ENCODE peak calls at places on chromosomes 6 and 20, in ten cellular contexts. J is type B pancreatic cell, E is GM12865, H is tibial artery, C is AG09309, I is foreskin fibroblast, Q is activated B cell treated with CpG ODN at 0.5 μM for 24 hours, X is endothelial cell of umbilical vein, W is dorsolateral prefrontal cortex, D is A549. Z is an unnamed sample.

GRCh38 chr6:40444811-40445210 is 142.4 kb downstream of the LRFN2 start:
- DNase-seq in J (no peak), E (no peak), H (no peak), C (no peak), I (no peak), Q (no peak), X (no peak), W (no peak), D (no peak), Z (no peak)

GRCh38 chr20:53884859-53885654 is 185.3 kb downstream of the BCAS1 start:
- DNase-seq in J (no peak), E (no peak), H (no peak), C (no peak), I (no peak), Q (no peak), X (no peak), W (no peak), D (no peak), Z (no peak)

GRCh38 chr6:35128496-35128895 is 12.6 kb downstream of the TCP11 start:
- DNase-seq in J (no peak), E (no peak), H (no peak), C (no peak), I (peak), Q (no peak), X (no peak), W (no peak), D (no peak), Z (no peak)

GRCh38 chr6:154613137-154613676 is 102.7 kb upstream of the CNKSR3 start:
- DNase-seq in J (no peak), E (no peak), H (no peak), C (peak), I (peak), Q (no peak), X (peak), W (no peak), D (no peak), Z (peak)

GRCh38 chr6:156767603-156768467 is 9.3 kb upstream of the ARID1B start:
- DNase-seq in J (no peak), E (peak), H (no peak), C (no peak), I (peak), Q (no peak), X (no peak), W (no peak), D (no peak), Z (no peak)

GRCh38 chr6:3825331-3825831 is 23.8 kb upstream of the FAM50B start:
- DNase-seq in J (no peak), E (no peak), H (peak), C (no peak), I (peak), Q (no peak), X (peak), W (peak), D (peak), Z (peak)

GRCh38 chr6:46787871-46788270 is 5.3 kb upstream of the MEP1A start:
- DNase-seq in J (no peak), E (no peak), H (no peak), C (no peak), I (no peak), Q (no peak), X (no peak), W (no peak), D (no peak), Z (no peak)

GRCh38 chr6:91278416-91278815 is 691.5 kb upstream of the MAP3K7 start:
- DNase-seq in J (no peak), E (no peak), H (no peak), C (no peak), I (no peak), Q (no peak), X (no peak), W (no peak), D (no peak), Z (no peak)

GRCh38 chr6:149922642-149923326 is at the start of gene RAET1G:
- DNase-seq in J (peak), E (peak), H (peak), C (peak), I (peak), Q (peak), X (peak), W (peak), D (peak), Z (peak)

GRCh38 chr6:110331816-110332215 is 26.3 kb downstream of the METTL24 start:
- DNase-seq in J (no peak), E (no peak), H (no peak), C (no peak), I (no peak), Q (no peak), X (no peak), W (peak), D (no peak), Z (no peak)

GRCh38 chr6:35392111-35392702 is 49.8 kb downstream of the PPARD start:
- DNase-seq in J (no peak), E (no peak), H (no peak), C (no peak), I (no peak), Q (no peak), X (no peak), W (no peak), D (no peak), Z (peak)

GRCh38 chr6:135014353-135014832 is 40.2 kb downstream of the HBS1L start:
- DNase-seq in J (no peak), E (peak), H (no peak), C (no peak), I (no peak), Q (no peak), X (no peak), W (no peak), D (no peak), Z (no peak)

GRCh38 chr20:50399003-50399916 is 110.9 kb upstream of the PTPN1 start:
- DNase-seq in J (no peak), E (no peak), H (peak), C (no peak), I (peak), Q (no peak), X (no peak), W (peak), D (peak), Z (no peak)

GRCh38 chr6:170047813-170048212 is 243.1 kb downstream of the DLL1 start:
- DNase-seq in J (peak), E (no peak), H (peak), C (no peak), I (no peak), Q (no peak), X (no peak), W (no peak), D (no peak), Z (no peak)

GRCh38 chr6:56345539-56346090 is 98.2 kb upstream of the COL21A1 start:
- DNase-seq in J (no peak), E (no peak), H (no peak), C (no peak), I (peak), Q (no peak), X (no peak), W (no peak), D (no peak), Z (no peak)

GRCh38 chr6:166007349-166008263 is 160.0 kb downstream of the TBXT start:
- DNase-seq in J (no peak), E (no peak), H (peak), C (no peak), I (peak), Q (no peak), X (no peak), W (peak), D (peak), Z (peak)

GRCh38 chr6:28226460-28226859 is 1.4 kb downstream of the ZSCAN9 start:
- DNase-seq in J (no peak), E (no peak), H (no peak), C (no peak), I (no peak), Q (no peak), X (no peak), W (no peak), D (no peak), Z (no peak)

GRCh38 chr20:57330998-57331397 is 1.4 kb downstream of the SPO11 start:
- DNase-seq in J (no peak), E (no peak), H (no peak), C (peak), I (peak), Q (no peak), X (no peak), W (no peak), D (no peak), Z (no peak)

GRCh38 chr20:57326667-57327455 is 2.7 kb upstream of the SPO11 start:
- DNase-seq in J (peak), E (no peak), H (no peak), C (no peak), I (no peak), Q (no peak), X (no peak), W (no peak), D (no peak), Z (peak)

GRCh38 chr20:57327820-57328219 is 1.8 kb upstream of the SPO11 start:
- DNase-seq in J (no peak), E (no peak), H (no peak), C (no peak), I (no peak), Q (no peak), X (no peak), W (no peak), D (no peak), Z (no peak)

GRCh38 chr20:57332105-57333089 is 2.8 kb downstream of the SPO11 start:
- DNase-seq in J (no peak), E (no peak), H (no peak), C (no peak), I (no peak), Q (no peak), X (no peak), W (no peak), D (peak), Z (no peak)

DNA sequence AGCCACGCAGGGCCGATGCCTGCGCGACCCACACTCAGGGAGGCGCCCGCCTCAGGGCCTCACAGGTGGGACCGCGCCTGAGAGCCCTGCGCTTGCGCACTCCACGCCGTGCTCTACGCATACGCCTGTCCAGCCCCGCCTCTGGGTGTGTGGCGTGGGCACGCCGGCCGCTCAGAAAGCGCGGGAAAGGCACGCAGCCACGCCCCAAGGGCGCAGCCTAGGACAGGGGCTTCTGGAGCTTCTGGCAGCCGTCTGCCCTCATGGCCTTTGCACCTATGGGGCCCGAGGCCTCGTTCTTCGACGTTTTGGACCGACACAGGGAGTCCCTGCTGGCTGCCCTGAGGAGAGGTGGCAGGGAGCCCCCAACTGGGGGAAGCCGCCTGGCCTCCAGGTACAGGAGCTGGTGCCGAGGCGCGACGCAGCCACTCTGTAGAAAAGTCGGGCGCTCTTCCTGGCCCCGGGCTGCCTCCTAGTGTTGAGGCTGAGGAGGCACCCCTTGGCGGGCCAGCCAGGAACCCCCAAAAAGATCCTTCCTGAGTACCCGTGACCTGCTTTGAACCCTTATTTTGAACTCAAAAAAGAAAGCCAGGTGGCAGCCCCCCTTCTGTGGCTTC is at the start of gene SPO11:
- DNase-seq in J (peak), E (no peak), H (no peak), C (no peak), I (no peak), Q (no peak), X (no peak), W (no peak), D (no peak), Z (no peak)
- TF ChIP-seq CTCF in J (peak), E (peak), H (no peak), C (no peak), I (no peak), Q (no peak), X (no peak), W (peak), D (no peak), Z (no peak)

GRCh38 chr20:63186084-63186483 is 29.8 kb downstream of the YTHDF1 start:
- DNase-seq in J (no peak), E (no peak), H (no peak), C (no peak), I (no peak), Q (no peak), X (no peak), W (no peak), D (no peak), Z (no peak)

GRCh38 chr20:63188159-63188442 is 27.8 kb downstream of the YTHDF1 start:
- DNase-seq in J (no peak), E (no peak), H (no peak), C (no peak), I (no peak), Q (no peak), X (no peak), W (no peak), D (no peak), Z (no peak)

GRCh38 chr20:63185215-63185796 is 30.6 kb downstream of the YTHDF1 start:
- DNase-seq in J (no peak), E (no peak), H (no peak), C (no peak), I (no peak), Q (no peak), X (no peak), W (no peak), D (no peak), Z (no peak)

GRCh38 chr20:63187338-63188158 is 28.4 kb downstream of the YTHDF1 start:
- DNase-seq in J (no peak), E (no peak), H (no peak), C (no peak), I (no peak), Q (no peak), X (no peak), W (no peak), D (no peak), Z (no peak)

GRCh38 chr20:63186528-63187316 is 29.2 kb downstream of the YTHDF1 start:
- DNase-seq in J (no peak), E (no peak), H (no peak), C (no peak), I (peak), Q (no peak), X (no peak), W (no peak), D (peak), Z (peak)
- TF ChIP-seq CTCF in J (no peak), E (no peak), H (no peak), C (peak), I (no peak), Q (no peak), X (no peak), W (no peak), D (no peak), Z (peak)

GRCh38 chr20:52192296-52193007 is 873 bp upstream of the ZFP64 start:
- DNase-seq in J (no peak), E (peak), H (no peak), C (no peak), I (peak), Q (no peak), X (no peak), W (no peak), D (peak), Z (peak)
- TF ChIP-seq CTCF in J (peak), E (peak), H (no peak), C (peak), I (no peak), Q (no peak), X (no peak), W (no peak), D (no peak), Z (no peak)

GRCh38 chr6:63814459-63814858 is 178.9 kb downstream of the PHF3 start:
- DNase-seq in J (no peak), E (no peak), H (no peak), C (no peak), I (peak), Q (no peak), X (no peak), W (no peak), D (no peak), Z (no peak)

GRCh38 chr6:63817492-63818050 is 182.0 kb downstream of the PHF3 start:
- DNase-seq in J (no peak), E (no peak), H (no peak), C (no peak), I (no peak), Q (no peak), X (no peak), W (no peak), D (no peak), Z (no peak)

GRCh38 chr6:63816401-63816975 is 180.9 kb downstream of the PHF3 start:
- DNase-seq in J (no peak), E (no peak), H (no peak), C (no peak), I (no peak), Q (no peak), X (no peak), W (no peak), D (no peak), Z (no peak)

GRCh38 chr6:63816979-63817436 is 181.4 kb downstream of the PHF3 start:
- DNase-seq in J (no peak), E (peak), H (no peak), C (no peak), I (peak), Q (no peak), X (no peak), W (no peak), D (peak), Z (no peak)

GRCh38 chr6:63813531-63813930 is 177.9 kb downstream of the PHF3 start:
- DNase-seq in J (no peak), E (no peak), H (no peak), C (no peak), I (peak), Q (no peak), X (no peak), W (no peak), D (no peak), Z (no peak)
- TF ChIP-seq CTCF in J (peak), E (no peak), H (no peak), C (no peak), I (peak), Q (no peak), X (no peak), W (no peak), D (no peak), Z (no peak)

GRCh38 chr6:17705778-17706579 is 746 bp downstream of the NUP153 start:
- DNase-seq in J (peak), E (peak), H (peak), C (no peak), I (peak), Q (peak), X (peak), W (peak), D (peak), Z (peak)
- TF ChIP-seq CTCF in J (peak), E (peak), H (peak), C (peak), I (no peak), Q (no peak), X (no peak), W (no peak), D (no peak), Z (no peak)

DNA sequence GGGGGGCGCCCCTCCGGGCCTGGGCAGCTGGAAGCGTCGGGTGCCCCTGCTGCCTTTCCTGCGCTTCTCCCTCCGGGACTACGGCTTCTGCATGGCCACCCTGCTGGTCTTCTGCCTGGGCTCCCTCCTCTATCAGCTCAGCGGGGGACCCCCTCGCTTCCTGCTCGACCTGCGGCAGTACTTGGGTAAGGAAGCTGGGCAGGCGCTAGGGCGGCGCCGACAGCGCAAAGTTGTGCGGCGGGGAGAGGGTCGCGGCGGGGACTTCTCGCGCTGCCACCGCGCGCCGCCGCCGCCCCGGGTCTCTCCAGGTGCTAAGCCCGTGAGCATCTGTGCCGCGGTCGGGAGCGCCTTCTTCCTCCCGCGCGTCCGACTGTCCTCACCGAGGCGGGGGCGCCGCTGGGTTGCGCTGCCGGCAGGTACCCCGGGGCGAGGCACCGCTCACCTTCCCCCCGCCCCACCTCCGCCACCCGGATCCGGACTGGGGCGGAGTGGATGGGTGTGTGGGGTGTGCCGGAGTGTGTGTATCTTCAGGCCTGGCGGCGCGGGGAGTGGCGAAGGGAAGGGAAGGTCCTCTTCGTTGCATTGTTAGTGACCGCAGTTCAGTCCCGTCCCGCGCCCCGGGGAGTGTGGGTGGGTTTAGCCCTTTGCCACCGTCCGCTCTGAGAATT is 797 bp downstream of the UST start:
- DNase-seq in J (peak), E (peak), H (peak), C (no peak), I (peak), Q (peak), X (peak), W (peak), D (peak), Z (peak)
- TF ChIP-seq CTCF in J (no peak), E (no peak), H (no peak), C (no peak), I (no peak), Q (no peak), X (no peak), W (no peak), D (no peak), Z (no peak)

DNA sequence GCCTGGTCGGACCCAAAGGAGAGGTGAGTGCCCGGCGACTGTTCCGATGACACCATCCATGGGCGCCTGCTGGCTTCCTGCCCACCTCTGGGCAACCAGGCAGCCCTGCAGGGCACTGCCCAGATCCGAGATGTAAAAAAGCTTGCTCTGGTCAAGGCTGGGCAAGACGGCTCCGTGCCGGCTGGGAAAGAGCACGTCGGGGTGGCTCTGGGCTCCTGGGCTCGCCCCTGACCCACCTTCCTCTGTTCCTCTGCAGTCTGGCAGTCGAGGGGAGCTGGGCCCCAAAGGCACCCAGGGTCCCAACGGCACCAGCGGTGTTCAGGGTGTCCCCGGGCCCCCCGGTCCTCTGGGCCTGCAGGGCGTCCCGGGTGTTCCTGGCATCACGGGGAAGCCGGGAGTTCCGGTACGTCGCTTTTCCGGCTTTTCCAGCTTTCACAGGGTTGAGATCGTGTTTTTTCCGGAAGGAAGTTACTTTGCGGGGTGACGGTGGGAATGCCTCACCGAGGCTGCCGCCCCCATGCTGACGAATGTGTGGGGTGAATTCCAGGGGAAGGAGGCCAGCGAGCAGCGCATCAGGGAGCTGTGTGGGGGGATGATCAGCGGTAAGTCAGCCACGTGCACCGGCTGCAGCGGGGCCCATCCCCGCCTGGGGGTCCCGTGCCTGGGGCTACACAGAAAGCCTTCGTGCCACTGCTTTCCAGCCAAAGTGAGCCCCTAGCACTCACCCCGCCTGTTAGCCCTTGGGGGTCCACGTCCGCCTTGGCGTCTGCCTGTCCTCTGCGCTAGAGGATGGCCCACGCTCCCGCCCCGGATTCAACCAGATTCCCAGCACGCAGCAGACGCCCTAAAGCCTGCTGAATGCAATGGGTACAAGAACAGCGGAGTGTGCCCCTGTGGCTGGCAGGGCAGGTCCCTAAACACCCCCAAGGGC is 19.3 kb downstream of the COL9A3 start:
- DNase-seq in J (peak), E (no peak), H (no peak), C (no peak), I (no peak), Q (no peak), X (no peak), W (no peak), D (no peak), Z (no peak)
- TF ChIP-seq CTCF in J (no peak), E (no peak), H (no peak), C (no peak), I (no peak), Q (no peak), X (no peak), W (no peak), D (no peak), Z (no peak)

DNA sequence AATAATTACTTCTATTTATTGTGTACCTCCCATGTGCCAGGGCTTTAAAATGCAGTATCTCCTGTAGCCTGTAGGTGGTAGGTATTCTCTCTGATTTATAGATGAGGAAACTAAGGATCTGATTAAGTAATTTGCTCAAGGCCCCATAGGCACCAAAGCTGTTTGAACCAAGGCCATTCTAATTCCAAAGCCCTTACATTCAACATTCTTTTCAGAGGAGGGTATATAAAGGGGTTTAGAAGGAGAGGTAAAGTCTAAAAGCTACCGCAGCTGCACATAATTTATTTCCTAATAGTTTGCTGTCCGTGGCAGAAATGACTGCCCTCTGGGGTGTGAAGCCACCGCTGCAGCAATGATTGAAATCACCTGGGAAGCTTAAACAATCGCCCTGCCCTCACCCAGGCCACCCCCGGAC is 95.0 kb upstream of the FAM8A1 start:
- DNase-seq in J (no peak), E (peak), H (no peak), C (no peak), I (peak), Q (no peak), X (peak), W (no peak), D (peak), Z (no peak)
- TF ChIP-seq CTCF in J (peak), E (peak), H (no peak), C (peak), I (peak), Q (no peak), X (peak), W (no peak), D (no peak), Z (no peak)

GRCh38 chr6:26211963-26212362 is 124.7 kb downstream of the HFE start:
- DNase-seq in J (no peak), E (no peak), H (no peak), C (no peak), I (no peak), Q (no peak), X (no peak), W (no peak), D (no peak), Z (no peak)
- TF ChIP-seq CTCF in J (no peak), E (no peak), H (no peak), C (no peak), I (no peak), Q (no peak), X (no peak), W (no peak), D (no peak), Z (no peak)

Z was measured in Calu3.